ENCODE peak calls at places on chromosomes 11 and 22, in nine cellular contexts. F is NCI-H1105 treated with DMSO at 0.1 percent for 48 hours; E is stimulated activated CD4-positive, alpha-beta T cell treated with anti-CD3 and anti-CD28 coated beads, Interleukin-15, amount 100 ng/mL, for 1 hour; H is HCEC 1CT; N is activated CD4-positive, CD25-positive, alpha-beta regulatory T cell treated with anti-CD3 and anti-CD28 coated beads, Interleukin-2, amount 50 U/mL, for 16 hours; V is fibroblast of mammary gland; U is HuH-7.5; G is CD4-positive, alpha-beta memory T cell; Y is GOT3. Q is an unnamed sample.

GRCh38 chr11:67502328-67502979 is 2.7 kb downstream of the PITPNM1 start:
- DNase-seq in F (no peak), E (no peak), H (no peak), N (no peak), V (no peak), U (no peak), G (no peak), Y (no peak), Q (no peak)

GRCh38 chr22:41478891-41479521 is 10.1 kb downstream of the ACO2 start:
- DNase-seq in F (no peak), E (no peak), H (peak), N (no peak), V (peak), U (no peak), G (no peak), Y (no peak), Q (peak)

GRCh38 chr11:13717331-13717730 is 48.9 kb downstream of the FAR1 start:
- DNase-seq in F (no peak), E (no peak), H (peak), N (no peak), V (peak), U (no peak), G (no peak), Y (no peak), Q (peak)

GRCh38 chr11:73478737-73479347 is 102.6 kb downstream of the RELT start:
- DNase-seq in F (peak), E (no peak), H (peak), N (no peak), V (peak), U (peak), G (no peak), Y (no peak), Q (peak)

GRCh38 chr11:118245946-118246562 is 6.1 kb downstream of the MPZL3 start:
- DNase-seq in F (no peak), E (no peak), H (no peak), N (no peak), V (no peak), U (no peak), G (no peak), Y (no peak), Q (no peak)

GRCh38 chr11:41879186-41879738 is 419.8 kb upstream of the LRRC4C start:
- DNase-seq in F (no peak), E (no peak), H (no peak), N (no peak), V (peak), U (no peak), G (no peak), Y (no peak), Q (peak)

GRCh38 chr22:25774575-25775026 is 32.6 kb downstream of the MYO18B start:
- DNase-seq in F (no peak), E (no peak), H (no peak), N (no peak), V (no peak), U (no peak), G (no peak), Y (no peak), Q (no peak)

GRCh38 chr22:35539910-35540599 is 576 bp upstream of the RASD2 start:
- DNase-seq in F (no peak), E (peak), H (peak), N (no peak), V (no peak), U (peak), G (peak), Y (no peak), Q (no peak)

GRCh38 chr22:26953380-26953807 is 296.0 kb downstream of the MIAT start:
- DNase-seq in F (no peak), E (no peak), H (no peak), N (no peak), V (no peak), U (no peak), G (no peak), Y (no peak), Q (no peak)

GRCh38 chr11:60771879-60772525 is 13.1 kb upstream of the MS4A10 start:
- DNase-seq in F (no peak), E (no peak), H (no peak), N (no peak), V (peak), U (no peak), G (no peak), Y (no peak), Q (no peak)

GRCh38 chr11:76609736-76610370 is 60.7 kb downstream of the LRRC32 start:
- DNase-seq in F (no peak), E (no peak), H (no peak), N (no peak), V (peak), U (no peak), G (no peak), Y (no peak), Q (no peak)

GRCh38 chr11:126943319-126943718 is 57.3 kb downstream of the KIRREL3 start:
- DNase-seq in F (no peak), E (no peak), H (no peak), N (no peak), V (no peak), U (no peak), G (no peak), Y (no peak), Q (no peak)

GRCh38 chr11:116602637-116602942 is 170.2 kb downstream of the BUD13 start:
- DNase-seq in F (no peak), E (no peak), H (no peak), N (no peak), V (no peak), U (no peak), G (no peak), Y (no peak), Q (peak)

GRCh38 chr22:44737414-44738346 is 14.7 kb upstream of the ARHGAP8 start:
- DNase-seq in F (no peak), E (no peak), H (no peak), N (no peak), V (no peak), U (no peak), G (no peak), Y (no peak), Q (no peak)

GRCh38 chr11:124670732-124671131 is 2.8 kb downstream of the SIAE start:
- DNase-seq in F (no peak), E (peak), H (no peak), N (no peak), V (peak), U (no peak), G (peak), Y (no peak), Q (peak)

GRCh38 chr11:1054143-1055108 is 17.9 kb upstream of the MUC6 start:
- DNase-seq in F (no peak), E (no peak), H (no peak), N (no peak), V (peak), U (no peak), G (no peak), Y (no peak), Q (peak)

GRCh38 chr22:19503869-19504268 is 20.3 kb downstream of the CLDN5 start:
- DNase-seq in F (no peak), E (no peak), H (no peak), N (no peak), V (no peak), U (no peak), G (no peak), Y (no peak), Q (no peak)

Q was measured in fibroblast of the aortic adventitia.